ENCODE peak calls at places on chromosomes 12 and 14, in eight cellular contexts. One of them, this sample, is unnamed.
A peak's percentile ranks its signal among the peaks of the same experiment; 100 is the strongest.

GRCh38 chr12:81627336-81628189 is 131.6 kb downstream of the PPFIA2 start:
- DNase-seq in activated gamma-delta T cell treated with anti-CD3 and anti-CD28 coated beads, Interleukin-2, amount 50 U/mL, for 16 hours: no peak
- DNase-seq in HAP-1: peak; percentile 33
- DNase-seq in neuronal stem cell: peak; percentile 20
- DNase-seq in NCI-H2081: peak; percentile 77
- DNase-seq in effector CD4-positive, alpha-beta T cell: no peak
- DNase-seq in stimulated activated naive CD8-positive, alpha-beta T cell treated with anti-CD3 and anti-CD28 coated beads, Interleukin-15, amount 100 ng/mL, for 72 hours: no peak
- DNase-seq in CD4-positive, CD25-positive, alpha-beta regulatory T cell: no peak
- DNase-seq in this sample: no peak

GRCh38 chr12:92403210-92404175 is 257.8 kb upstream of the BTG1 start:
- DNase-seq in stimulated activated naive CD8-positive, alpha-beta T cell treated with anti-CD3 and anti-CD28 coated beads, Interleukin-15, amount 100 ng/mL, for 72 hours: peak; percentile 78
- DNase-seq in NCI-H2081: no peak
- DNase-seq in HAP-1: no peak
- DNase-seq in CD4-positive, CD25-positive, alpha-beta regulatory T cell: peak; percentile 39
- DNase-seq in effector CD4-positive, alpha-beta T cell: peak; percentile 45
- DNase-seq in neuronal stem cell: no peak
- DNase-seq in activated gamma-delta T cell treated with anti-CD3 and anti-CD28 coated beads, Interleukin-2, amount 50 U/mL, for 16 hours: peak; percentile 36
- DNase-seq in this sample: no peak

GRCh38 chr14:22715186-22715812 is 51.2 kb upstream of the OXA1L start:
- DNase-seq in NCI-H2081: no peak
- DNase-seq in activated gamma-delta T cell treated with anti-CD3 and anti-CD28 coated beads, Interleukin-2, amount 50 U/mL, for 16 hours: no peak
- DNase-seq in stimulated activated naive CD8-positive, alpha-beta T cell treated with anti-CD3 and anti-CD28 coated beads, Interleukin-15, amount 100 ng/mL, for 72 hours: peak; percentile 14
- DNase-seq in neuronal stem cell: no peak
- DNase-seq in effector CD4-positive, alpha-beta T cell: no peak
- DNase-seq in CD4-positive, CD25-positive, alpha-beta regulatory T cell: no peak
- DNase-seq in HAP-1: no peak
- DNase-seq in this sample: no peak

GRCh38 chr12:126558219-126558618 is 1493.0 kb downstream of the AACS start:
- DNase-seq in stimulated activated naive CD8-positive, alpha-beta T cell treated with anti-CD3 and anti-CD28 coated beads, Interleukin-15, amount 100 ng/mL, for 72 hours: no peak
- DNase-seq in HAP-1: no peak
- DNase-seq in activated gamma-delta T cell treated with anti-CD3 and anti-CD28 coated beads, Interleukin-2, amount 50 U/mL, for 16 hours: no peak
- DNase-seq in CD4-positive, CD25-positive, alpha-beta regulatory T cell: no peak
- DNase-seq in NCI-H2081: peak; percentile 56
- DNase-seq in effector CD4-positive, alpha-beta T cell: no peak
- DNase-seq in neuronal stem cell: no peak
- DNase-seq in this sample: no peak

GRCh38 chr12:4011597-4011996 is 138.4 kb upstream of the PARP11 start:
- DNase-seq in NCI-H2081: no peak
- DNase-seq in effector CD4-positive, alpha-beta T cell: no peak
- DNase-seq in activated gamma-delta T cell treated with anti-CD3 and anti-CD28 coated beads, Interleukin-2, amount 50 U/mL, for 16 hours: no peak
- DNase-seq in neuronal stem cell: no peak
- DNase-seq in CD4-positive, CD25-positive, alpha-beta regulatory T cell: no peak
- DNase-seq in stimulated activated naive CD8-positive, alpha-beta T cell treated with anti-CD3 and anti-CD28 coated beads, Interleukin-15, amount 100 ng/mL, for 72 hours: no peak
- DNase-seq in HAP-1: no peak
- DNase-seq in this sample: no peak

GRCh38 chr12:89156862-89157262 is 195.4 kb downstream of the DUSP6 start:
- DNase-seq in stimulated activated naive CD8-positive, alpha-beta T cell treated with anti-CD3 and anti-CD28 coated beads, Interleukin-15, amount 100 ng/mL, for 72 hours: no peak
- DNase-seq in effector CD4-positive, alpha-beta T cell: no peak
- DNase-seq in CD4-positive, CD25-positive, alpha-beta regulatory T cell: no peak
- DNase-seq in HAP-1: no peak
- DNase-seq in NCI-H2081: no peak
- DNase-seq in activated gamma-delta T cell treated with anti-CD3 and anti-CD28 coated beads, Interleukin-2, amount 50 U/mL, for 16 hours: no peak
- DNase-seq in neuronal stem cell: no peak
- DNase-seq in this sample: no peak

GRCh38 chr12:117388865-117389508 is 27.6 kb upstream of the NOS1 start:
- DNase-seq in neuronal stem cell: no peak
- DNase-seq in effector CD4-positive, alpha-beta T cell: no peak
- DNase-seq in HAP-1: no peak
- DNase-seq in NCI-H2081: no peak
- DNase-seq in stimulated activated naive CD8-positive, alpha-beta T cell treated with anti-CD3 and anti-CD28 coated beads, Interleukin-15, amount 100 ng/mL, for 72 hours: no peak
- DNase-seq in CD4-positive, CD25-positive, alpha-beta regulatory T cell: no peak
- DNase-seq in activated gamma-delta T cell treated with anti-CD3 and anti-CD28 coated beads, Interleukin-2, amount 50 U/mL, for 16 hours: no peak
- DNase-seq in this sample: no peak

GRCh38 chr12:79424109-79424721 is 266.5 kb downstream of the PAWR start:
- DNase-seq in neuronal stem cell: peak; percentile 27
- DNase-seq in HAP-1: no peak
- DNase-seq in effector CD4-positive, alpha-beta T cell: no peak
- DNase-seq in stimulated activated naive CD8-positive, alpha-beta T cell treated with anti-CD3 and anti-CD28 coated beads, Interleukin-15, amount 100 ng/mL, for 72 hours: no peak
- DNase-seq in CD4-positive, CD25-positive, alpha-beta regulatory T cell: no peak
- DNase-seq in NCI-H2081: peak; percentile 21
- DNase-seq in activated gamma-delta T cell treated with anti-CD3 and anti-CD28 coated beads, Interleukin-2, amount 50 U/mL, for 16 hours: no peak
- DNase-seq in this sample: no peak

GRCh38 chr14:94112513-94113060 is 2.1 kb downstream of the IFI27 start:
- DNase-seq in NCI-H2081: no peak
- DNase-seq in HAP-1: peak; percentile 33
- DNase-seq in activated gamma-delta T cell treated with anti-CD3 and anti-CD28 coated beads, Interleukin-2, amount 50 U/mL, for 16 hours: no peak
- DNase-seq in stimulated activated naive CD8-positive, alpha-beta T cell treated with anti-CD3 and anti-CD28 coated beads, Interleukin-15, amount 100 ng/mL, for 72 hours: no peak
- DNase-seq in CD4-positive, CD25-positive, alpha-beta regulatory T cell: no peak
- DNase-seq in neuronal stem cell: no peak
- DNase-seq in effector CD4-positive, alpha-beta T cell: no peak
- DNase-seq in this sample: no peak

GRCh38 chr12:54958048-54958658 is 26.4 kb downstream of the TESPA1 start:
- DNase-seq in effector CD4-positive, alpha-beta T cell: peak; percentile 54
- DNase-seq in stimulated activated naive CD8-positive, alpha-beta T cell treated with anti-CD3 and anti-CD28 coated beads, Interleukin-15, amount 100 ng/mL, for 72 hours: peak; percentile 38
- DNase-seq in CD4-positive, CD25-positive, alpha-beta regulatory T cell: peak; percentile 39
- DNase-seq in NCI-H2081: peak; percentile 54
- DNase-seq in activated gamma-delta T cell treated with anti-CD3 and anti-CD28 coated beads, Interleukin-2, amount 50 U/mL, for 16 hours: peak; percentile 45
- DNase-seq in neuronal stem cell: peak; percentile 63
- DNase-seq in HAP-1: peak; percentile 66
- DNase-seq in this sample: no peak

GRCh38 chr12:11863478-11863906 is 207.2 kb upstream of the BCL2L14 start:
- DNase-seq in CD4-positive, CD25-positive, alpha-beta regulatory T cell: no peak
- DNase-seq in activated gamma-delta T cell treated with anti-CD3 and anti-CD28 coated beads, Interleukin-2, amount 50 U/mL, for 16 hours: no peak
- DNase-seq in effector CD4-positive, alpha-beta T cell: no peak
- DNase-seq in HAP-1: no peak
- DNase-seq in neuronal stem cell: no peak
- DNase-seq in stimulated activated naive CD8-positive, alpha-beta T cell treated with anti-CD3 and anti-CD28 coated beads, Interleukin-15, amount 100 ng/mL, for 72 hours: no peak
- DNase-seq in NCI-H2081: no peak
- DNase-seq in this sample: no peak

GRCh38 chr14:70995671-70996070 is 88.4 kb downstream of the PCNX1 start:
- DNase-seq in neuronal stem cell: no peak
- DNase-seq in activated gamma-delta T cell treated with anti-CD3 and anti-CD28 coated beads, Interleukin-2, amount 50 U/mL, for 16 hours: no peak
- DNase-seq in stimulated activated naive CD8-positive, alpha-beta T cell treated with anti-CD3 and anti-CD28 coated beads, Interleukin-15, amount 100 ng/mL, for 72 hours: no peak
- DNase-seq in CD4-positive, CD25-positive, alpha-beta regulatory T cell: no peak
- DNase-seq in NCI-H2081: no peak
- DNase-seq in effector CD4-positive, alpha-beta T cell: no peak
- DNase-seq in HAP-1: peak; percentile 20
- DNase-seq in this sample: no peak

GRCh38 chr12:27922591-27923139 is 49.9 kb downstream of the PTHLH start:
- DNase-seq in stimulated activated naive CD8-positive, alpha-beta T cell treated with anti-CD3 and anti-CD28 coated beads, Interleukin-15, amount 100 ng/mL, for 72 hours: no peak
- DNase-seq in effector CD4-positive, alpha-beta T cell: no peak
- DNase-seq in CD4-positive, CD25-positive, alpha-beta regulatory T cell: no peak
- DNase-seq in activated gamma-delta T cell treated with anti-CD3 and anti-CD28 coated beads, Interleukin-2, amount 50 U/mL, for 16 hours: no peak
- DNase-seq in neuronal stem cell: no peak
- DNase-seq in NCI-H2081: no peak
- DNase-seq in HAP-1: no peak
- DNase-seq in this sample: no peak

GRCh38 chr14:91870001-91870400 is 2.7 kb upstream of the TC2N start:
- DNase-seq in NCI-H2081: peak; percentile 9
- DNase-seq in stimulated activated naive CD8-positive, alpha-beta T cell treated with anti-CD3 and anti-CD28 coated beads, Interleukin-15, amount 100 ng/mL, for 72 hours: peak; percentile 62
- DNase-seq in CD4-positive, CD25-positive, alpha-beta regulatory T cell: peak; percentile 55
- DNase-seq in activated gamma-delta T cell treated with anti-CD3 and anti-CD28 coated beads, Interleukin-2, amount 50 U/mL, for 16 hours: peak; percentile 40
- DNase-seq in HAP-1: no peak
- DNase-seq in effector CD4-positive, alpha-beta T cell: peak; percentile 75
- DNase-seq in neuronal stem cell: no peak
- DNase-seq in this sample: no peak

This sample was measured in SIG-M5.